ENCODE peak calls at places on chromosomes 7 and 10, in ten cellular contexts. F is esophagus squamous epithelium, S is HCT116, N is A549, K is adrenal gland, D is uterus, E is thyroid gland, V is prostate gland, M is body of pancreas, A is right lobe of liver. Q is an unnamed sample.
A peak's percentile ranks its signal among the peaks of the same experiment; 100 is the strongest.

GRCh38 chr7:28626629-28627262 is 214.4 kb downstream of the CREB5 start:
- DNase-seq in F (no peak), S (peak; percentile 40), N (peak; percentile 28), K (peak; percentile 20), D (peak; percentile 21), E (peak; percentile 26), V (no peak), M (peak; percentile 18), A (no peak), Q (no peak)

GRCh38 chr7:44184221-44184873 is 4.9 kb downstream of the GCK start:
- DNase-seq in F (no peak), S (peak; percentile 78), N (peak; percentile 92), K (peak; percentile 56), D (no peak), E (no peak), V (no peak), M (no peak), A (no peak), Q (peak; percentile 68)

GRCh38 chr10:29595636-29596225 is 39.0 kb downstream of the SVIL start:
- DNase-seq in F (no peak), S (no peak), N (no peak), K (no peak), D (no peak), E (no peak), V (no peak), M (no peak), A (no peak), Q (peak; percentile 76)

GRCh38 chr10:18472977-18473376 is 178.4 kb downstream of the NSUN6 start:
- DNase-seq in F (no peak), S (no peak), N (no peak), K (peak; percentile 50), D (no peak), E (no peak), V (no peak), M (peak; percentile 19), A (no peak), Q (no peak)

GRCh38 chr10:117163061-117163953 is 25.2 kb upstream of the VAX1 start:
- DNase-seq in F (no peak), S (no peak), N (peak; percentile 74), K (no peak), D (no peak), E (peak; percentile 3), V (no peak), M (peak; percentile 16), A (no peak), Q (no peak)

GRCh38 chr10:16436367-16436757 is 448 bp upstream of the PTER start:
- DNase-seq in F (no peak), S (no peak), N (no peak), K (no peak), D (no peak), E (peak; percentile 54), V (no peak), M (no peak), A (no peak), Q (no peak)

GRCh38 chr10:75019360-75019759 is 92.1 kb upstream of the SAMD8 start:
- DNase-seq in F (no peak), S (no peak), N (no peak), K (no peak), D (no peak), E (no peak), V (no peak), M (no peak), A (no peak), Q (no peak)

GRCh38 chr7:157411580-157411979 is 74.8 kb downstream of the DNAJB6 start:
- DNase-seq in F (no peak), S (no peak), N (no peak), K (no peak), D (no peak), E (no peak), V (no peak), M (no peak), A (no peak), Q (no peak)

GRCh38 chr7:72069263-72069662 is 342.9 kb downstream of the CALN1 start:
- DNase-seq in F (no peak), S (no peak), N (no peak), K (no peak), D (no peak), E (no peak), V (no peak), M (no peak), A (no peak), Q (no peak)

GRCh38 chr10:125977206-125977605 is 80.8 kb downstream of the FANK1 start:
- DNase-seq in F (no peak), S (peak; percentile 22), N (no peak), K (no peak), D (no peak), E (no peak), V (no peak), M (no peak), A (no peak), Q (no peak)

GRCh38 chr10:5507649-5508131 is 8.3 kb upstream of the CALML5 start:
- DNase-seq in F (no peak), S (no peak), N (no peak), K (no peak), D (no peak), E (no peak), V (no peak), M (no peak), A (no peak), Q (no peak)

GRCh38 chr7:91287685-91288084 is 23.5 kb downstream of the FZD1 start:
- DNase-seq in F (no peak), S (no peak), N (no peak), K (no peak), D (no peak), E (peak; percentile 61), V (peak; percentile 24), M (no peak), A (no peak), Q (no peak)

GRCh38 chr10:73940634-73941221 is 29.8 kb downstream of the PLAU start:
- DNase-seq in F (no peak), S (peak; percentile 37), N (peak; percentile 73), K (peak; percentile 79), D (peak; percentile 91), E (peak; percentile 77), V (peak; percentile 76), M (peak; percentile 84), A (peak; percentile 89), Q (peak; percentile 97)

GRCh38 chr7:155791836-155792235 is 20.4 kb downstream of the SHH start:
- DNase-seq in F (no peak), S (no peak), N (no peak), K (no peak), D (no peak), E (no peak), V (no peak), M (no peak), A (no peak), Q (no peak)

GRCh38 chr10:132063432-132063831 is 2.3 kb upstream of the JAKMIP3 start:
- DNase-seq in F (no peak), S (no peak), N (no peak), K (no peak), D (no peak), E (no peak), V (no peak), M (no peak), A (no peak), Q (peak; percentile 68)

GRCh38 chr7:668139-668871 is 58.2 kb upstream of the DNAAF5 start:
- DNase-seq in F (no peak), S (no peak), N (no peak), K (no peak), D (peak; percentile 74), E (peak; percentile 7), V (peak; percentile 81), M (no peak), A (peak; percentile 22), Q (peak; percentile 32)

GRCh38 chr10:69567920-69568319 is 5.3 kb downstream of the NEUROG3 start:
- DNase-seq in F (no peak), S (no peak), N (peak; percentile 24), K (peak; percentile 56), D (no peak), E (peak; percentile 38), V (no peak), M (peak; percentile 48), A (peak; percentile 70), Q (no peak)

GRCh38 chr7:113086431-113086888 is at the start of gene GPR85:
- DNase-seq in F (no peak), S (no peak), N (peak; percentile 21), K (peak; percentile 28), D (peak; percentile 35), E (peak; percentile 57), V (peak; percentile 37), M (peak; percentile 21), A (peak; percentile 50), Q (peak; percentile 87)

GRCh38 chr7:84149573-84149972 is 45.0 kb downstream of the SEMA3A start:
- DNase-seq in F (no peak), S (no peak), N (no peak), K (no peak), D (no peak), E (no peak), V (no peak), M (no peak), A (no peak), Q (no peak)

GRCh38 chr7:5827755-5828154 is 46.3 kb upstream of the RNF216 start:
- DNase-seq in F (no peak), S (peak; percentile 16), N (no peak), K (no peak), D (no peak), E (no peak), V (no peak), M (peak; percentile 20), A (no peak), Q (no peak)
- TF ChIP-seq CTCF in F (peak; percentile 43), S (peak; percentile 72), N (peak; percentile 58), K (peak; percentile 21), D (no peak), E (no peak), V (no peak), M (peak; percentile 25), A (peak; percentile 43), Q (no peak)

GRCh38 chr7:95550546-95550945 is 45.8 kb downstream of the PDK4 start:
- DNase-seq in F (no peak), S (no peak), N (no peak), K (no peak), D (no peak), E (no peak), V (no peak), M (peak; percentile 21), A (no peak), Q (no peak)
- H3K4me3 ChIP-seq in F (no peak overlapping the region), S (no peak overlapping the region), N (no peak overlapping the region), K (no peak overlapping the region), D (no peak overlapping the region), E (no peak overlapping the region), V (no peak overlapping the region), M (no peak overlapping the region), A (no peak overlapping the region), Q (no peak overlapping the region)

GRCh38 chr7:39623312-39624201 is at the start of gene RALA:
- DNase-seq in F (peak; percentile 44), S (peak; percentile 82), N (peak; percentile 91), K (peak; percentile 93), D (peak; percentile 94), E (peak; percentile 93), V (peak; percentile 91), M (peak; percentile 88), A (peak; percentile 95), Q (peak; percentile 98)
- TF ChIP-seq POLR2A in F (peak; percentile 88), S (peak; percentile 75), N (peak; percentile 66), K (peak; percentile 91), D (peak; percentile 80), E (peak; percentile 20), V (peak; percentile 82), M (peak; percentile 66), A (peak; percentile 89), Q (no peak)

DNA sequence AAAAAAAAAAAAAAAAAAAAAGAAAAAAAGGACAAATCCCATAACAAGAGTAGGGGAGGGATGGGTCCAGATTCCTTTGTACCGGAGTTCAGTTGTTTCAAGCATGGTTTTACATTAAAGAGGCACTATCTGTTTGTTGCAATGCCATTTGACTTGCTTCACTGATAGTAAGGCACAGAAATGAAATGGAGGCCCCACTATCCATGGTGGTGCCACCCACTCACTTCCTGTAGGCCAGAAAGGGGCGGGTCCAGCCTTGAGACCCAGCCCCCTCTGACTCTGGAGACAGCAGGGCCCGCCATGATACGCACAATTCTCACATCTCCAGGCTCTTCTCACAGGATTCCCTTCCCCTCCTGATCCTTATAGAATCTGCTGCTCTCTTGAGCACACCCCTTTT is 100.0 kb downstream of the CLEC2L start:
- DNase-seq in F (no peak), S (no peak), N (no peak), K (no peak), D (no peak), E (no peak), V (no peak), M (no peak), A (no peak), Q (no peak)
- TF ChIP-seq CTCF in F (no peak), S (no peak), N (no peak), K (no peak), D (no peak), E (no peak), V (no peak), M (no peak), A (no peak), Q (no peak)

Q was measured in lower leg skin.